ENCODE peak calls at places on chromosomes 4 and X, in ten cellular contexts. T is upper lobe of left lung; H is CD8-positive, alpha-beta T cell; Y is Panc1; I is heart left ventricle; S is keratinocyte; M is A549; A is right atrium auricular region; C is testis; N is prostate gland. O is an unnamed sample.

GRCh38 chrX:73836956-73837477 is 274.0 kb downstream of the CHIC1 start:
- DNase-seq in T (no peak), H (no peak), Y (no peak), I (no peak), S (no peak), M (no peak), A (no peak), C (no peak), N (no peak), O (no peak)

GRCh38 chr4:76688737-76689078 is 209.2 kb downstream of the SOWAHB start:
- DNase-seq in T (no peak), H (no peak), Y (no peak), I (no peak), S (no peak), M (no peak), A (no peak), C (no peak), N (peak; percentile 24), O (no peak)

GRCh38 chrX:134821370-134821769 is 163.1 kb upstream of the PLAC1 start:
- DNase-seq in T (no peak), H (no peak), Y (no peak), I (no peak), S (no peak), M (no peak), A (no peak), C (no peak), N (no peak), O (no peak)

GRCh38 chrX:20515841-20516461 is 249.2 kb upstream of the RPS6KA3 start:
- DNase-seq in T (no peak), H (no peak), Y (peak; percentile 25), I (no peak), S (peak; percentile 80), M (peak; percentile 22), A (no peak), C (no peak), N (peak; percentile 4), O (no peak)

GRCh38 chrX:144612076-144612475 is 635.2 kb upstream of the SPANXN1 start:
- DNase-seq in T (no peak), H (no peak), Y (no peak), I (no peak), S (no peak), M (no peak), A (no peak), C (no peak), N (no peak), O (no peak)

GRCh38 chrX:129773649-129774458 is 5.9 kb upstream of the SASH3 start:
- DNase-seq in T (no peak), H (no peak), Y (no peak), I (no peak), S (no peak), M (no peak), A (no peak), C (no peak), N (no peak), O (peak; percentile 42)

GRCh38 chrX:348461-349117 is 30.0 kb upstream of the GTPBP6 start:
- DNase-seq in T (peak; percentile 8), H (no peak), Y (no peak), I (peak; percentile 42), S (no peak), M (no peak), A (no peak), C (no peak), N (no peak), O (no peak)

GRCh38 chr4:20529681-20530080 is 170.6 kb upstream of the PACRGL start:
- DNase-seq in T (no peak), H (no peak), Y (no peak), I (no peak), S (no peak), M (no peak), A (no peak), C (no peak), N (no peak), O (no peak)

GRCh38 chrX:7689791-7690412 is 153.1 kb upstream of the VCX start:
- DNase-seq in T (no peak), H (no peak), Y (no peak), I (no peak), S (peak; percentile 25), M (no peak), A (no peak), C (no peak), N (no peak), O (no peak)

GRCh38 chr4:119138046-119138445 is 2.4 kb downstream of the MYOZ2 start:
- DNase-seq in T (no peak), H (no peak), Y (no peak), I (no peak), S (no peak), M (no peak), A (no peak), C (no peak), N (no peak), O (no peak)

GRCh38 chr4:119139316-119139715 is 3.7 kb downstream of the MYOZ2 start:
- DNase-seq in T (no peak), H (no peak), Y (no peak), I (no peak), S (no peak), M (no peak), A (no peak), C (no peak), N (no peak), O (no peak)

GRCh38 chr4:119139822-119140252 is 4.2 kb downstream of the MYOZ2 start:
- DNase-seq in T (no peak), H (no peak), Y (no peak), I (no peak), S (no peak), M (no peak), A (no peak), C (no peak), N (no peak), O (no peak)

GRCh38 chr4:119135721-119136121 is at the start of gene MYOZ2:
- DNase-seq in T (no peak), H (no peak), Y (no peak), I (no peak), S (no peak), M (no peak), A (no peak), C (peak; percentile 27), N (no peak), O (no peak)

GRCh38 chr4:119136541-119136940 is 909 bp downstream of the MYOZ2 start:
- DNase-seq in T (no peak), H (no peak), Y (no peak), I (no peak), S (no peak), M (no peak), A (no peak), C (no peak), N (no peak), O (no peak)
- TF ChIP-seq CTCF in T (no peak), H (no peak), Y (no peak), I (no peak), S (no peak), M (no peak), A (no peak), C (no peak), N (no peak), O (no peak)

GRCh38 chr4:3475041-3475712 is 12.1 kb downstream of the DOK7 start:
- DNase-seq in T (peak; percentile 57), H (no peak), Y (no peak), I (peak; percentile 44), S (no peak), M (no peak), A (no peak), C (no peak), N (no peak), O (no peak)

GRCh38 chr4:3473943-3474335 is 10.8 kb downstream of the DOK7 start:
- DNase-seq in T (peak; percentile 33), H (no peak), Y (no peak), I (no peak), S (no peak), M (no peak), A (no peak), C (no peak), N (no peak), O (no peak)

GRCh38 chr4:3476341-3476747 is 13.2 kb downstream of the DOK7 start:
- DNase-seq in T (peak; percentile 81), H (no peak), Y (no peak), I (peak; percentile 57), S (no peak), M (no peak), A (no peak), C (no peak), N (no peak), O (no peak)

GRCh38 chr4:3476936-3477749 is 14.0 kb downstream of the DOK7 start:
- DNase-seq in T (peak; percentile 69), H (no peak), Y (no peak), I (peak; percentile 57), S (no peak), M (no peak), A (no peak), C (no peak), N (no peak), O (no peak)

GRCh38 chr4:3475713-3476260 is 12.7 kb downstream of the DOK7 start:
- DNase-seq in T (peak; percentile 54), H (no peak), Y (no peak), I (peak; percentile 46), S (no peak), M (no peak), A (no peak), C (no peak), N (no peak), O (no peak)
- H3K4me1 ChIP-seq in T (peaks cover 5% of the 10 kb centered on the region), H (no peaks in the 10 kb centered on the region), Y (no peaks in the 10 kb centered on the region), I (peaks cover 6% of the 10 kb centered on the region), S (peaks cover 2% of the 10 kb centered on the region), M (peaks cover 2% of the 10 kb centered on the region), A (no peaks in the 10 kb centered on the region), C (no peaks in the 10 kb centered on the region), N (no peaks in the 10 kb centered on the region), O (no peaks in the 10 kb centered on the region)

GRCh38 chr4:13344216-13344615 is 139.9 kb downstream of the RAB28 start:
- DNase-seq in T (no peak), H (no peak), Y (no peak), I (no peak), S (no peak), M (no peak), A (no peak), C (no peak), N (no peak), O (no peak)
- TF ChIP-seq CTCF in T (no peak), H (no peak), Y (no peak), I (no peak), S (no peak), M (no peak), A (no peak), C (no peak), N (no peak), O (no peak)

GRCh38 chr4:15681067-15681371 is 608 bp upstream of the FAM200B start:
- DNase-seq in T (no peak), H (no peak), Y (no peak), I (no peak), S (no peak), M (no peak), A (no peak), C (no peak), N (no peak), O (no peak)

GRCh38 chr4:15684498-15684897 is 2.9 kb downstream of the FAM200B start:
- DNase-seq in T (no peak), H (no peak), Y (no peak), I (no peak), S (no peak), M (no peak), A (no peak), C (no peak), N (no peak), O (no peak)

GRCh38 chr4:15682340-15682725 is 706 bp downstream of the FAM200B start:
- DNase-seq in T (no peak), H (no peak), Y (no peak), I (no peak), S (no peak), M (no peak), A (no peak), C (no peak), N (no peak), O (no peak)

GRCh38 chr4:15682790-15683495 is 1.3 kb downstream of the FAM200B start:
- DNase-seq in T (no peak), H (no peak), Y (no peak), I (no peak), S (no peak), M (no peak), A (no peak), C (no peak), N (no peak), O (no peak)

GRCh38 chr4:15681372-15682339 is at the start of gene FAM200B:
- DNase-seq in T (peak; percentile 97), H (peak; percentile 93), Y (peak; percentile 91), I (peak; percentile 100), S (peak; percentile 95), M (peak; percentile 89), A (peak; percentile 98), C (peak; percentile 99), N (peak; percentile 98), O (peak; percentile 100)
- H3K4me1 ChIP-seq in T (peaks cover 32% of the 10 kb centered on the region), H (peaks cover 18% of the 10 kb centered on the region), Y (peaks cover 13% of the 10 kb centered on the region), I (peaks cover 57% of the 10 kb centered on the region), S (peaks cover 49% of the 10 kb centered on the region), M (peaks cover 32% of the 10 kb centered on the region), A (no peaks in the 10 kb centered on the region), C (no peaks in the 10 kb centered on the region), N (peaks cover 3% of the 10 kb centered on the region), O (peaks cover 5% of the 10 kb centered on the region)

O was measured in colonic mucosa.